ENCODE peak calls at places on chromosomes 2 and 18, in seven cellular contexts. T is fibroblast of mammary gland, A is adrenal gland, R is AG04449, G is cardiac fibroblast, B is BE2C, J is neural progenitor cell. P is an unnamed sample.

GRCh38 chr2:183678908-183679307 is 554.7 kb downstream of the NUP35 start:
- DNase-seq in R (no peak), J (peak; percentile 18), A (no peak), G (no peak), T (no peak), B (no peak), P (no peak)

GRCh38 chr2:219060821-219061791 is at the start of gene IHH:
- DNase-seq in A (peak; percentile 26), B (peak; percentile 43), J (peak; percentile 58), T (no peak), R (no peak), G (no peak), P (no peak)

GRCh38 chr2:32418777-32419176 is 62.0 kb downstream of the BIRC6 start:
- DNase-seq in R (no peak), T (peak; percentile 21), G (peak; percentile 56), J (no peak), B (no peak), A (no peak), P (no peak)

GRCh38 chr2:223930002-223930976 is 14.8 kb downstream of the WDFY1 start:
- DNase-seq in G (peak; percentile 75), R (no peak), B (peak; percentile 64), J (no peak), A (peak; percentile 77), T (peak; percentile 20), P (peak; percentile 46)

GRCh38 chr2:29323961-29324360 is 208.7 kb downstream of the CLIP4 start:
- DNase-seq in J (no peak), B (no peak), G (peak; percentile 26), T (peak; percentile 49), R (no peak), A (no peak), P (peak; percentile 36)

GRCh38 chr2:178298785-178299212 is 104.5 kb downstream of the OSBPL6 start:
- DNase-seq in B (no peak), J (no peak), T (peak; percentile 82), G (peak; percentile 90), R (no peak), A (no peak), P (no peak)

GRCh38 chr2:227079726-227080125 is 84.3 kb downstream of the COL4A4 start:
- DNase-seq in J (no peak), R (no peak), B (no peak), A (no peak), T (no peak), G (peak; percentile 2), P (no peak)

GRCh38 chr2:230765611-230766300 is 53.1 kb downstream of the CAB39 start:
- DNase-seq in R (no peak), G (peak; percentile 90), T (no peak), A (no peak), B (no peak), J (no peak), P (no peak)

GRCh38 chr2:190635781-190636180 is 13.1 kb upstream of the NAB1 start:
- DNase-seq in J (no peak), A (no peak), B (no peak), T (no peak), G (no peak), R (no peak), P (no peak)

GRCh38 chr2:122032264-122032645 is 276.8 kb downstream of the TSN start:
- DNase-seq in B (no peak), T (no peak), J (no peak), R (no peak), G (no peak), A (no peak), P (no peak)

GRCh38 chr2:33859791-33860461 is 260.8 kb upstream of the FAM98A start:
- DNase-seq in A (peak; percentile 2), T (no peak), R (no peak), G (no peak), J (no peak), B (no peak), P (no peak)

GRCh38 chr2:178101321-178102079 is 10.7 kb upstream of the RBM45 start:
- DNase-seq in B (no peak), J (no peak), T (peak; percentile 62), A (no peak), R (no peak), G (peak; percentile 22), P (no peak)

GRCh38 chr2:41966920-41967319 is 80.9 kb upstream of the PKDCC start:
- DNase-seq in A (peak; percentile 14), B (no peak), R (no peak), T (no peak), J (no peak), G (peak; percentile 7), P (peak; percentile 18)

GRCh38 chr2:15769235-15769634 is 171.1 kb upstream of the MYCN start:
- DNase-seq in J (no peak), R (no peak), T (no peak), A (no peak), B (no peak), G (no peak), P (no peak)

GRCh38 chr2:224836263-224836662 is 120.1 kb upstream of the CCDC195 start:
- DNase-seq in G (peak; percentile 66), B (no peak), J (no peak), A (no peak), T (peak; percentile 56), R (peak; percentile 40), P (no peak)

GRCh38 chr2:117917223-117917917 is 96.5 kb downstream of the CCDC93 start:
- DNase-seq in R (no peak), G (peak; percentile 39), A (no peak), J (peak; percentile 29), B (no peak), T (peak; percentile 29), P (no peak)

GRCh38 chr2:113080134-113080533 is 12.4 kb downstream of the IL1F10 start:
- DNase-seq in A (peak; percentile 51), R (no peak), T (peak; percentile 17), B (peak; percentile 15), G (peak; percentile 28), J (peak; percentile 71), P (peak; percentile 54)

GRCh38 chr2:159713691-159714585 is 1.6 kb downstream of the MARCHF7 start:
- DNase-seq in A (no peak), T (peak; percentile 83), B (no peak), R (no peak), J (no peak), G (peak; percentile 79), P (no peak)

GRCh38 chr2:31372097-31372496 is 42.4 kb downstream of the XDH start:
- DNase-seq in R (no peak), G (no peak), T (no peak), A (no peak), J (no peak), B (no peak), P (no peak)

GRCh38 chr2:48508461-48509124 is 21.4 kb upstream of the STON1 start:
- DNase-seq in J (peak; percentile 66), A (peak; percentile 50), R (no peak), B (no peak), G (peak; percentile 82), T (peak; percentile 63), P (no peak)

GRCh38 chr2:187769437-187769836 is 215.2 kb upstream of the TFPI start:
- DNase-seq in A (no peak), B (no peak), G (no peak), T (no peak), R (no peak), J (no peak), P (no peak)

GRCh38 chr2:20444113-20444992 is 2.5 kb upstream of the RHOB start:
- DNase-seq in B (no peak), A (peak; percentile 65), G (peak; percentile 77), J (peak; percentile 50), R (no peak), T (peak; percentile 74), P (peak; percentile 40)

GRCh38 chr2:144660518-144661316 is 140.8 kb upstream of the ZEB2 start:
- DNase-seq in J (peak; percentile 24), T (peak; percentile 44), G (peak; percentile 47), R (no peak), A (no peak), B (no peak), P (no peak)

GRCh38 chr2:144356402-144356801 is 163.5 kb downstream of the ZEB2 start:
- DNase-seq in J (no peak), B (no peak), G (no peak), R (no peak), T (peak; percentile 71), A (peak; percentile 24), P (no peak)

GRCh38 chr2:235215248-235215647 is 263.4 kb downstream of the SH3BP4 start:
- DNase-seq in T (no peak), G (no peak), J (no peak), R (no peak), B (no peak), A (no peak), P (no peak)

GRCh38 chr18:62264984-62265383 is 60.1 kb upstream of the TNFRSF11A start:
- DNase-seq in R (no peak), J (no peak), A (no peak), G (no peak), B (no peak), T (no peak), P (no peak)
- H3K4me3 ChIP-seq in R (no peak overlapping the region), J (no peak overlapping the region), A (no peak overlapping the region), G (no peak overlapping the region), B (no peak overlapping the region), T (no peak overlapping the region), P (no peak overlapping the region)

GRCh38 chr18:22191346-22191710 is 21.9 kb downstream of the GATA6 start:
- DNase-seq in J (no peak), A (no peak), T (peak; percentile 49), B (no peak), G (no peak), R (no peak), P (no peak)
- H3K4me3 ChIP-seq in J (no peak overlapping the region), A (no peak overlapping the region), T (no peak overlapping the region), B (no peak overlapping the region), G (no peak overlapping the region), R (no peak overlapping the region), P (no peak overlapping the region)

GRCh38 chr2:96800061-96800761 is 15.9 kb upstream of the CNNM3 start:
- DNase-seq in J (no peak), R (no peak), B (no peak), A (no peak), T (no peak), G (no peak), P (no peak)

GRCh38 chr2:96802721-96803120 is 13.3 kb upstream of the CNNM3 start:
- DNase-seq in G (no peak), T (no peak), J (no peak), A (no peak), B (no peak), R (no peak), P (no peak)

GRCh38 chr2:96802281-96802595 is 13.8 kb upstream of the CNNM3 start:
- DNase-seq in R (no peak), J (no peak), A (no peak), T (no peak), G (no peak), B (no peak), P (no peak)

GRCh38 chr2:96800762-96801463 is 15.2 kb upstream of the CNNM3 start:
- DNase-seq in G (peak; percentile 52), J (peak; percentile 80), A (peak; percentile 86), R (no peak), B (peak; percentile 73), T (peak; percentile 50), P (peak; percentile 91)

GRCh38 chr2:96801464-96802280 is 14.4 kb upstream of the CNNM3 start:
- DNase-seq in A (no peak), J (no peak), B (no peak), T (no peak), R (no peak), G (no peak), P (no peak)
- H3K4me3 ChIP-seq in A (no peak overlapping the region), J (no peak overlapping the region), B (no peak overlapping the region), T (no peak overlapping the region), R (no peak overlapping the region), G (no peak overlapping the region), P (no peak overlapping the region)

GRCh38 chr18:55858661-55859111 is 270.7 kb upstream of the TCF4 start:
- DNase-seq in T (no peak), J (no peak), R (no peak), A (no peak), G (peak; percentile 55), B (no peak), P (no peak)
- H3K4me3 ChIP-seq in T (no peak overlapping the region), J (no peak overlapping the region), R (peak overlapping the region; percentile 52), A (no peak overlapping the region), G (no peak overlapping the region), B (peak overlapping the region; percentile 50), P (no peak overlapping the region)